ENCODE peak calls at places on chromosomes 16 and 17, in nine cellular contexts. E is iris pigment epithelial cell; Q is AG04450; N is GM23338; K is astrocyte of the hippocampus; B is fibroblast of pulmonary artery; O is DMS153; H is stimulated activated naive CD8-positive, alpha-beta T cell treated with anti-CD3 and anti-CD28 coated beads, Interleukin-15, amount 100 ng/mL, for 72 hours; P is RPMI7951. J is an unnamed sample.

GRCh38 chr16:88649924-88650748 is 717 bp downstream of the CYBA start:
- DNase-seq in E (peak), Q (no peak), N (peak), K (peak), B (peak), O (no peak), H (peak), P (no peak), J (peak)

GRCh38 chr16:86585821-86586611 is 7.7 kb downstream of the FOXL1 start:
- DNase-seq in E (peak), Q (peak), N (no peak), K (peak), B (no peak), O (no peak), H (no peak), P (peak), J (no peak)

GRCh38 chr16:67428146-67428731 is 2.7 kb upstream of the HSD11B2 start:
- DNase-seq in E (peak), Q (no peak), N (peak), K (peak), B (peak), O (peak), H (peak), P (peak), J (peak)

GRCh38 chr17:1471490-1471889 is 15.5 kb upstream of the CRK start:
- DNase-seq in E (no peak), Q (no peak), N (no peak), K (no peak), B (no peak), O (no peak), H (no peak), P (no peak), J (no peak)

GRCh38 chr17:41178341-41178740 is 320 bp upstream of the KRTAP4-2 start:
- DNase-seq in E (peak), Q (no peak), N (no peak), K (no peak), B (no peak), O (no peak), H (no peak), P (peak), J (no peak)

GRCh38 chr17:49996121-49996494 is 1.1 kb upstream of the DLX3 start:
- DNase-seq in E (no peak), Q (no peak), N (no peak), K (no peak), B (no peak), O (no peak), H (no peak), P (no peak), J (no peak)

GRCh38 chr16:58110590-58111330 is 18.4 kb downstream of the CFAP20 start:
- DNase-seq in E (peak), Q (no peak), N (peak), K (no peak), B (no peak), O (no peak), H (no peak), P (peak), J (no peak)

GRCh38 chr17:45051060-45051719 is at the start of gene DCAKD:
- DNase-seq in E (peak), Q (peak), N (peak), K (peak), B (peak), O (peak), H (peak), P (peak), J (peak)

GRCh38 chr17:28725660-28726395 is at the start of gene TLCD1:
- DNase-seq in E (peak), Q (no peak), N (peak), K (peak), B (peak), O (peak), H (no peak), P (peak), J (peak)

GRCh38 chr17:40069751-40070643 is 7.2 kb downstream of the THRA start:
- DNase-seq in E (peak), Q (no peak), N (peak), K (peak), B (peak), O (peak), H (peak), P (peak), J (no peak)

GRCh38 chr17:44235583-44235936 is 16.1 kb upstream of the UBTF start:
- DNase-seq in E (peak), Q (no peak), N (no peak), K (peak), B (peak), O (no peak), H (no peak), P (peak), J (no peak)

GRCh38 chr16:77238593-77238992 is 39.4 kb downstream of the SYCE1L start:
- DNase-seq in E (no peak), Q (no peak), N (no peak), K (no peak), B (no peak), O (peak), H (no peak), P (no peak), J (no peak)

GRCh38 chr16:51326131-51326856 is 175.2 kb upstream of the SALL1 start:
- DNase-seq in E (peak), Q (peak), N (no peak), K (peak), B (peak), O (no peak), H (no peak), P (peak), J (no peak)

GRCh38 chr16:89958596-89958995 is 10.0 kb downstream of the DEF8 start:
- DNase-seq in E (no peak), Q (no peak), N (no peak), K (no peak), B (no peak), O (no peak), H (no peak), P (no peak), J (no peak)

GRCh38 chr17:78184311-78184710 is 2.5 kb downstream of the TK1 start:
- DNase-seq in E (no peak), Q (no peak), N (no peak), K (no peak), B (no peak), O (no peak), H (no peak), P (no peak), J (no peak)

GRCh38 chr16:3401719-3402397 is 843 bp downstream of the ZNF174 start:
- DNase-seq in E (peak), Q (no peak), N (peak), K (peak), B (peak), O (no peak), H (no peak), P (peak), J (no peak)